ENCODE peak calls at places on chromosome 17, in four cellular contexts. One of them, this sample, is unnamed.

GRCh38 chr17:7263801-7264078 is 1.5 kb upstream of the CLDN7 start:
- DNase-seq in A549: no peak
- DNase-seq in IMR-90: no peak
- DNase-seq in GM12878: no peak
- DNase-seq in this sample: no peak

GRCh38 chr17:9729034-9729650 is 62.2 kb downstream of the DHRS7C start:
- DNase-seq in GM12878: peak
- DNase-seq in IMR-90: peak
- DNase-seq in A549: peak
- DNase-seq in this sample: peak

GRCh38 chr17:41777157-41777578 is 9.3 kb downstream of the JUP start:
- DNase-seq in IMR-90: no peak
- DNase-seq in GM12878: no peak
- DNase-seq in A549: peak
- DNase-seq in this sample: no peak

GRCh38 chr17:73546121-73546520 is 98.1 kb downstream of the SDK2 start:
- DNase-seq in IMR-90: no peak
- DNase-seq in A549: no peak
- DNase-seq in GM12878: no peak
- DNase-seq in this sample: no peak

GRCh38 chr17:22453181-22453580 is 760.9 kb downstream of the KCNJ18 start:
- DNase-seq in GM12878: no peak
- DNase-seq in IMR-90: no peak
- DNase-seq in A549: no peak
- DNase-seq in this sample: no peak

GRCh38 chr17:72970794-72971512 is 121.5 kb downstream of the SLC39A11 start:
- DNase-seq in IMR-90: peak
- DNase-seq in GM12878: no peak
- DNase-seq in A549: no peak
- DNase-seq in this sample: no peak

GRCh38 chr17:13374203-13375143 is 227.3 kb downstream of the HS3ST3A1 start:
- DNase-seq in GM12878: no peak
- DNase-seq in A549: no peak
- DNase-seq in IMR-90: no peak
- DNase-seq in this sample: no peak

GRCh38 chr17:54373970-54374369 is 526.7 kb upstream of the TOM1L1 start:
- DNase-seq in A549: no peak
- DNase-seq in GM12878: no peak
- DNase-seq in IMR-90: no peak
- DNase-seq in this sample: no peak

GRCh38 chr17:82470065-82470464 is 11.5 kb downstream of the NARF start:
- DNase-seq in A549: no peak
- DNase-seq in IMR-90: no peak
- DNase-seq in GM12878: no peak
- DNase-seq in this sample: no peak

GRCh38 chr17:39834017-39834416 is 30.1 kb downstream of the IKZF3 start:
- DNase-seq in IMR-90: no peak
- DNase-seq in GM12878: no peak
- DNase-seq in A549: no peak
- DNase-seq in this sample: no peak

GRCh38 chr17:49496183-49496865 is 1.2 kb downstream of the NGFR start:
- DNase-seq in IMR-90: peak
- DNase-seq in A549: peak
- DNase-seq in GM12878: no peak
- DNase-seq in this sample: peak

GRCh38 chr17:15377608-15378007 is 36.2 kb upstream of the TEKT3 start:
- DNase-seq in A549: no peak
- DNase-seq in GM12878: no peak
- DNase-seq in IMR-90: peak
- DNase-seq in this sample: no peak

GRCh38 chr17:48873696-48874443 is 18.7 kb upstream of the ATP5MC1 start:
- DNase-seq in IMR-90: no peak
- DNase-seq in A549: no peak
- DNase-seq in GM12878: no peak
- DNase-seq in this sample: no peak

GRCh38 chr17:82964851-82965341 is 114.5 kb upstream of the METRNL start:
- DNase-seq in IMR-90: no peak
- DNase-seq in A549: no peak
- DNase-seq in GM12878: no peak
- DNase-seq in this sample: no peak

GRCh38 chr17:28816540-28816939 is 26.1 kb downstream of the FAM222B start:
- DNase-seq in A549: no peak
- DNase-seq in GM12878: no peak
- DNase-seq in IMR-90: no peak
- DNase-seq in this sample: no peak

GRCh38 chr17:46212634-46213435 is 19.6 kb upstream of the KANSL1 start:
- DNase-seq in GM12878: no peak
- DNase-seq in IMR-90: peak
- DNase-seq in A549: peak
- DNase-seq in this sample: peak

GRCh38 chr17:13970531-13970930 is 98.8 kb upstream of the COX10 start:
- DNase-seq in IMR-90: no peak
- DNase-seq in A549: no peak
- DNase-seq in GM12878: no peak
- DNase-seq in this sample: no peak

GRCh38 chr17:15404116-15404730 is 62.8 kb upstream of the TEKT3 start:
- DNase-seq in GM12878: no peak
- DNase-seq in A549: no peak
- DNase-seq in IMR-90: peak
- DNase-seq in this sample: no peak

GRCh38 chr17:1557355-1558095 is 5.1 kb downstream of the PITPNA start:
- DNase-seq in GM12878: no peak
- DNase-seq in A549: no peak
- DNase-seq in IMR-90: peak
- DNase-seq in this sample: no peak

GRCh38 chr17:50026901-50027638 is 28.8 kb upstream of the ITGA3 start:
- DNase-seq in IMR-90: peak
- DNase-seq in A549: peak
- DNase-seq in GM12878: no peak
- DNase-seq in this sample: peak

GRCh38 chr17:12021604-12022003 is 927 bp downstream of the MAP2K4 start:
- DNase-seq in A549: no peak
- DNase-seq in IMR-90: no peak
- DNase-seq in GM12878: no peak
- DNase-seq in this sample: no peak

GRCh38 chr17:19660219-19660870 is 11.8 kb downstream of the ALDH3A2 start:
- DNase-seq in IMR-90: no peak
- DNase-seq in GM12878: no peak
- DNase-seq in A549: no peak
- DNase-seq in this sample: no peak

GRCh38 chr17:19663097-19663496 is 14.5 kb downstream of the ALDH3A2 start:
- DNase-seq in GM12878: no peak
- DNase-seq in IMR-90: no peak
- DNase-seq in A549: no peak
- DNase-seq in this sample: no peak

GRCh38 chr17:19656336-19656735 is 7.8 kb downstream of the ALDH3A2 start:
- DNase-seq in A549: no peak
- DNase-seq in GM12878: no peak
- DNase-seq in IMR-90: no peak
- DNase-seq in this sample: no peak

GRCh38 chr17:19657182-19657581 is 8.6 kb downstream of the ALDH3A2 start:
- DNase-seq in A549: no peak
- DNase-seq in GM12878: no peak
- DNase-seq in IMR-90: no peak
- DNase-seq in this sample: no peak

DNA sequence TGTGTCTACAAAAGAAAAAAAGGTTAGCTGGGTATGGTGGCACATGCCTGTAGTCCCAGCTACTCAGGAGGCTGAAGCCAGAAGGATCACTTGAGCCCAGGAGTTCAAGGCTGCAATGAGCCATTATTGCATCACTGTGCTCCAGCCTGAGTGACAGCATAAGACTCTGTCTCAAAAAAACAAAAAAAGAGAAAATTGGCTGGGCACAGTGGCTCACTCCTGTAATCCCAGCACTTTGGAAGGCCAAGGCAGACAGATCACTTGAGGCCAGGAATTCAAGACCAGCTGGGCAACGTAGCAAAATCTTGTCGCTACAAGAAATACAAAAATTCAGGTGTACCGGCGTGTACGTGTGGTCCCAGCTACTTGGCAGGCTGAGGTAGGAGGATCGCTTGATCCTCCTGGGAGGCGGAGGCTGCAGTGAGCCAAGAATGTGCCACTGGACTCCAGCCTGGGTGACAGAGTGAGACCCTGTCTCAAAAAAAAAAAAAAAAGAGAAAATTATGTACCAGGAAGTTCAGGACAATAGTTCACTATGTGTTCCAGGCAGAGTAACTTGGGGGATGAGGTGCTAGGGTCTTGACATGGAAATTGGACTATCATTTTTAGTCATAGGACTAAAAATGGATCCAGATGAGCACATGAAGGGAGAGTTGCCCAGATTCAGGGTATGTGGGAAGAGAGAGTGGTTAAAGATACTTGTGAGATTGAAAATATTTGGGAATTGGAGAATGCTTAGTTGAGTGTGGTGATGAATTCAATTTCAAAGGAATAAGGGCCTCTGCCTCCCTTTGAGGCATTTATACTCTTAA is 11.0 kb downstream of the ALDH3A2 start:
- DNase-seq in IMR-90: no peak
- DNase-seq in A549: no peak
- DNase-seq in GM12878: no peak
- DNase-seq in this sample: no peak
- TF ChIP-seq ELK1 in IMR-90: no peak
- TF ChIP-seq ELK1 in A549: no peak
- TF ChIP-seq ELK1 in GM12878: no peak
- TF ChIP-seq ELK1 in this sample: no peak

GRCh38 chr17:59377410-59377809 is 46.0 kb downstream of the YPEL2 start:
- DNase-seq in IMR-90: peak
- DNase-seq in GM12878: no peak
- DNase-seq in A549: no peak
- DNase-seq in this sample: no peak

GRCh38 chr17:59378621-59379194 is 47.3 kb downstream of the YPEL2 start:
- DNase-seq in A549: no peak
- DNase-seq in GM12878: no peak
- DNase-seq in IMR-90: peak
- DNase-seq in this sample: no peak

GRCh38 chr17:59380474-59380873 is 49.0 kb downstream of the YPEL2 start:
- DNase-seq in GM12878: no peak
- DNase-seq in IMR-90: no peak
- DNase-seq in A549: no peak
- DNase-seq in this sample: no peak

GRCh38 chr17:59383893-59384292 is 52.4 kb downstream of the YPEL2 start:
- DNase-seq in IMR-90: no peak
- DNase-seq in GM12878: no peak
- DNase-seq in A549: no peak
- DNase-seq in this sample: no peak

GRCh38 chr17:59381716-59382570 is 50.5 kb downstream of the YPEL2 start:
- DNase-seq in GM12878: no peak
- DNase-seq in IMR-90: no peak
- DNase-seq in A549: no peak
- DNase-seq in this sample: no peak
- TF ChIP-seq ELK1 in GM12878: no peak
- TF ChIP-seq ELK1 in IMR-90: no peak
- TF ChIP-seq ELK1 in A549: no peak
- TF ChIP-seq ELK1 in this sample: no peak

DNA sequence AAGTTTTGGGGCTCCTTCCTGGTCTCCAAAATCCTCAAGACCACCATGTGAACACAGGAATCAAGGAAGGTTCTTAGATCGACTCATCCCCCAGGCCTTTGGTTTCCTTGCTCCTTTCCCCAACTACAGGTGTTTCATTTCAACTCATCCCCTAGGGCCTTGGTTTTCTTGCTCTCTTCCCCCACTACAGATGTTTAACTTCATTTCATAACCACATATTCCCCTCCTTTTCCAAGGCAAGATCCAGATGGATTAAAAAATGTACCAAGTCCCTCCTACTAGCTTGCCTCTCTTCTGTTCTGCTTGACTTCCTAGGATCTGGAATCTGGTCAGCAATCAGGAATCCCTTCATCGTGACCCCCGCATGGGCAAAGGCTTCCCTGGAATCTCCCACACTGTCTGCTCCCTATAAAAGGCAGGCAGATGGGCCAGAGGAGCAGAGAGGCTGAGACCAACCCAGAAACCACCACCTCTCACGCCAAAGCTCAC is at the start of gene CCL11:
- DNase-seq in GM12878: no peak
- DNase-seq in IMR-90: no peak
- DNase-seq in A549: no peak
- DNase-seq in this sample: no peak
- TF ChIP-seq ELK1 in GM12878: no peak
- TF ChIP-seq ELK1 in IMR-90: no peak
- TF ChIP-seq ELK1 in A549: no peak
- TF ChIP-seq ELK1 in this sample: no peak

DNA sequence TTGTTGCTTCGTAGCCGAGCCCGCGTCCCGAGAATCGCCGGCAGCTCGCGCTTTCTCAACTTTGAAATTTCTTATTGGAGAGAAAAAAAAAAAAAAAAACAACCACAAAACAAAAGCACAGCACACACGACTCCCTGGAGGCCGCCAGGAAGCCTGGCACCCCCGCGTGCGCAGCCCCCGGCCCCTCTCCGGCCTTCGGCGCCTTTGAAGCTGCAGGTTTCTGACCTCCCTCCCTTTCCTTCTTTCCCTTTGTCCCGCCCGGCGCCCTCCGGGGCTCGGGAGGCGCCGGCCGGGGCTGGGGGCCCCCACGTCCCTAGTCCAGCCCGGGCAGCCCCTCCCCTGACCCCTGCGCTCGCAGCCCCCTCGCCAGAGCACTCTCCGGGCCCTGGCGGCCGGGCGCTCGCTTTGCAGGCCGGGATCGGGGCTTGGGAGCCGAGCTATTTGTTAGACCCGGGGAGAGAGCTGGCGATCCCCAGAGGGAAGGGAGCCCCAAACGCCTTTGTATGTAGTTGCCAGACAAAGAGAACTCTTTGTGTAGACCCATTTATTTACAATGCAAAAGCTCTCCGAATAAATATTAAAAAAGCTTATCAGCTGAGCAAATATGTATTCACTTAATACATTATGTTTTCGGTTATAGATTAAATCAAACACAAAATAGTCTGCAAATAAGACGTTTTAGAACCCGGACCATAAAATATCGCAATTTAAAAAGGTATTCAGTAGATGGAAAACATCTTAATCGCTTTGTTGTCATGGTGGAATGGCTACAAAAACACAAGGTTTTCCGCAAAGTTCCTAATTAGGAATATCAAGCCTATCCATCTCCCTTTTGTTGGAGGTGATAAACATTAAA is 2.3 kb downstream of the BAHCC1 start:
- DNase-seq in A549: peak
- DNase-seq in IMR-90: peak
- DNase-seq in GM12878: no peak
- DNase-seq in this sample: no peak
- TF ChIP-seq ELK1 in A549: no peak
- TF ChIP-seq ELK1 in IMR-90: no peak
- TF ChIP-seq ELK1 in GM12878: no peak
- TF ChIP-seq ELK1 in this sample: no peak

This sample was measured in K562.